ENCODE peak calls at places on chromosomes 3 and 15, in four cellular contexts. E is astrocyte, O is psoas muscle, J is stomach. P is an unnamed sample. For H3K4me1 and H3K27me3, the result is how much of the 10 kb centered on the place peaks cover.

GRCh38 chr3:108500728-108501127 is 9.7 kb downstream of the MYH15 start:
- DNase-seq in E (no peak), O (no peak), J (no peak), P (no peak)

GRCh38 chr15:63234479-63234878 is 42.9 kb upstream of the APH1B start:
- DNase-seq in E (peak), O (peak), J (peak), P (no peak)

GRCh38 chr3:114121996-114122709 is 56.7 kb downstream of the DRD3 start:
- DNase-seq in E (peak), O (no peak), J (no peak), P (no peak)

GRCh38 chr15:85691350-85692240 is 103.1 kb downstream of the KLHL25 start:
- DNase-seq in E (no peak), O (no peak), J (peak), P (no peak)

GRCh38 chr15:49900036-49900435 is 219.0 kb downstream of the ATP8B4 start:
- DNase-seq in E (no peak), O (no peak), J (no peak), P (no peak)

GRCh38 chr3:126539558-126540250 is 15.7 kb downstream of the CHST13 start:
- DNase-seq in E (no peak), O (no peak), J (no peak), P (peak)

GRCh38 chr15:89330881-89331595 is 3.6 kb downstream of the POLG start:
- DNase-seq in E (no peak), O (no peak), J (no peak), P (no peak)

GRCh38 chr3:14534379-14535191 is 5.6 kb downstream of the GRIP2 start:
- DNase-seq in E (no peak), O (no peak), J (no peak), P (no peak)

GRCh38 chr3:114449271-114450007 is 155.6 kb downstream of the TIGIT start:
- DNase-seq in E (no peak), O (no peak), J (no peak), P (no peak)

GRCh38 chr15:64536244-64536836 is 76.0 kb downstream of the ZNF609 start:
- DNase-seq in E (peak), O (no peak), J (no peak), P (no peak)

GRCh38 chr3:124351430-124352142 is 359.7 kb upstream of the ROPN1 start:
- DNase-seq in E (peak), O (no peak), J (no peak), P (no peak)

GRCh38 chr15:40282144-40282869 is 557 bp downstream of the ANKRD63 start:
- DNase-seq in E (no peak), O (no peak), J (peak), P (peak)

GRCh38 chr3:57135964-57136363 is 29.2 kb downstream of the IL17RD start:
- DNase-seq in E (no peak), O (no peak), J (no peak), P (no peak)

GRCh38 chr3:57127849-57128566 is 37.1 kb downstream of the IL17RD start:
- DNase-seq in E (peak), O (no peak), J (no peak), P (no peak)

GRCh38 chr3:57130426-57131209 is 34.5 kb downstream of the IL17RD start:
- DNase-seq in E (no peak), O (no peak), J (no peak), P (no peak)

GRCh38 chr3:57128863-57129602 is 36.1 kb downstream of the IL17RD start:
- DNase-seq in E (no peak), O (no peak), J (no peak), P (no peak)

GRCh38 chr3:57131210-57131588 is 34.0 kb downstream of the IL17RD start:
- DNase-seq in E (no peak), O (no peak), J (no peak), P (no peak)
- H3K4me1 ChIP-seq in E (under half), O (under half), J (under half), P (under half)

GRCh38 chr15:92343869-92344643 is 49.6 kb upstream of the ST8SIA2 start:
- DNase-seq in E (no peak), O (peak), J (no peak), P (no peak)

DNA sequence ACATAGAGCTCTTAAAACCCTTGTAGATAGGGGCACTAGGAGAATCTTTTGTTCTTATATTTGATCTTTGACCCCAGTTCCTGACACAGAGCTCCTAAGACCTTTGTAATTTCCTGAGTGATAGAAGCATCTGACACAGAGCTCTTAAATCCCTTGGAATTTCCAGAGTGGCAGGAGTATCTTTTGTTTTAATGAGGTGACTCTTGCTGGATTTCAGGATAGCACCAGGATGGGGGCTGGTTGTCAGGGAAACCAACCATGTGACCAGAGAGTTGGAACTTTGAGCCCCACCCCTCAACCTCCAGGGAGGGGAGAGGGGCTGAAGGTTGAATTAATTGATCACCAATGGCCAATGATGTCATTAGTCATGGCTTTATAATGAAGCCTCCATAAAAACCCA is 47.6 kb upstream of the ST8SIA2 start:
- DNase-seq in E (no peak), O (no peak), J (no peak), P (no peak)
- H3K27me3 ChIP-seq in E (under half), O (under half), J (half or more), P (under half)

GRCh38 chr3:11185144-11185543 is 30.9 kb downstream of the HRH1 start:
- DNase-seq in E (no peak), O (no peak), J (no peak), P (no peak)

GRCh38 chr3:11186771-11187170 is 32.5 kb downstream of the HRH1 start:
- DNase-seq in E (no peak), O (no peak), J (no peak), P (no peak)

GRCh38 chr3:11187678-11188077 is 33.4 kb downstream of the HRH1 start:
- DNase-seq in E (no peak), O (no peak), J (no peak), P (no peak)

GRCh38 chr3:11186318-11186692 is 32.0 kb downstream of the HRH1 start:
- DNase-seq in E (no peak), O (no peak), J (no peak), P (no peak)

DNA sequence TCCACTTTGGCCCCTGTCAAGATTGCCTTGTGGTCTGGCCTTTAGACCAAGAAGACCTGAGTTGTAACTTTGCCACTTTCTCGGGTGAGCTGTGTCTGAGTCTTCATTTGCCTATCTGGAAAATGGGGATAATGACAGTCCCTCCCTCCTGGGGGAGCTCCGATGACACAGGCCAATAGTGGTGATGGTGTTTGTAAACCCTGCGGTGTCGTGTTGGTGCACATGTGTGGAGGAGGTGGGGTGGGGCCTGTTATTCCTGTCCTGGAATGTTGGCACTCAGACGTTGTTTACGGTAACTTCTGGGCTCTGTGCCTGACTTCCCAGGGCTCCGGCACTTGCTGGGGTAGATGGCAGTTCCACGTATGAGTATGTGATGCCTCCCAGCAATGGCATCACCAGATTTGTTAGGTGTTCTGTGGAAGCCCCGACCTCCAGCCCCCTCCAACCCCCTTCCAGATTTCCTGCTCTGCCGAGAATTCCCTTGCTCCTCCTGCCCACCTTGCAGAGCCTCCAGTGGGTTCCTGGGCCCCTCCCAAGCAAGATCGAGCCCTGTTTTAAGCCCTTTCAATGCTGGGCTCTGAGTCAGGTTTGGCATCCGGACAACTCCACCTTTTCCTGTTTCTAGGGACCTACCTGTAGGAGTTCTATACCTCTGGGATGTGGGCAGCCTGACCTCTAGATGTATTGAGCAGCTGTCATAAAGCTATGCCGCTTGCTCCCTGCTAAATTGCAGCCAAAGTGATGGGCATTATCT is 31.4 kb downstream of the HRH1 start:
- DNase-seq in E (peak), O (peak), J (peak), P (peak)
- TF ChIP-seq CTCF in E (no peak), O (no peak), J (no peak), P (no peak)

GRCh38 chr15:79883579-79884203 is 13.1 kb downstream of the MTHFS start:
- DNase-seq in E (no peak), O (no peak), J (no peak), P (no peak)

GRCh38 chr15:79887054-79887453 is 9.8 kb downstream of the MTHFS start:
- DNase-seq in E (no peak), O (no peak), J (no peak), P (no peak)

GRCh38 chr15:79886119-79886518 is 10.7 kb downstream of the MTHFS start:
- DNase-seq in E (no peak), O (no peak), J (no peak), P (no peak)

GRCh38 chr15:79884204-79884596 is 12.6 kb downstream of the MTHFS start:
- DNase-seq in E (no peak), O (no peak), J (no peak), P (no peak)

DNA sequence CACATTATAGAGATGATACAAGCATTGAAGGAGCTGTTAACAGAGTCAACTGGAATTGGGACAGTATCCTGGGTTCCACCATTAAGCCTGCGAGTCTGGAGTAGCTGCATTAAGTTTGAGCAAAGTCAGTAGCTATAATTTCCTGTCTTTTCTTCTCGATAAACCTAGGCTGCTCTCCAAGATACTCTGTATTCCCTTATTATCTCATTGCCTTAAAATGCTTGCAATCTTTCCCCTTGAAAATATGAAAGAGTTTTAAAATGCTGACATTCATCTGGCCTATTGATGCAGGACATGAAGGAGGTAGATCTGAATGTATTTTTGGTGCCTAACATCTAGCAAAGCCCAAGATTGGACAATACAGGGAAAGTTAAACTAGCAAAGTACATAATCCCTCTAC is 9.3 kb downstream of the MTHFS start:
- DNase-seq in E (peak), O (no peak), J (no peak), P (no peak)
- H3K4me1 ChIP-seq in E (under half), O (under half), J (under half), P (under half)

GRCh38 chr3:123002100-123002748 is 25.3 kb downstream of the SEMA5B start:
- DNase-seq in E (no peak), O (no peak), J (no peak), P (no peak)

GRCh38 chr3:123006587-123006986 is 21.0 kb downstream of the SEMA5B start:
- DNase-seq in E (no peak), O (no peak), J (no peak), P (no peak)

GRCh38 chr3:123005291-123005690 is 22.3 kb downstream of the SEMA5B start:
- DNase-seq in E (no peak), O (no peak), J (no peak), P (no peak)

GRCh38 chr3:122998856-122999255 is 28.7 kb downstream of the SEMA5B start:
- DNase-seq in E (no peak), O (no peak), J (no peak), P (no peak)

GRCh38 chr3:123002749-123003497 is 24.6 kb downstream of the SEMA5B start:
- DNase-seq in E (no peak), O (no peak), J (no peak), P (no peak)
- H3K27me3 ChIP-seq in E (under half), O (under half), J (under half), P (under half)

P was measured in upper lobe of right lung.